ENCODE peak calls at places on chromosomes 12 and 14, in ten cellular contexts. Y is NCI-H446 treated with DMSO at 0.1 percent for 48 hours; X is HEK293T; U is astrocyte; Q is Right ventricle myocardium superior; L is M059J; O is fibroblast of mammary gland; T is A172; N is stimulated activated CD8-positive, alpha-beta memory T cell treated with anti-CD3 and anti-CD28 coated beads, Interleukin-4, amount 100 ng/mL, for 24 hours; I is ELR. K is an unnamed sample.

GRCh38 chr12:21416611-21417121 is 20.8 kb upstream of the PYROXD1 start:
- DNase-seq in Y (no peak), X (no peak), U (peak; percentile 49), Q (no peak), L (peak; percentile 57), O (no peak), T (peak; percentile 51), N (no peak), I (peak; percentile 64), K (no peak)

GRCh38 chr14:89252887-89253532 is 164.0 kb downstream of the FOXN3 start:
- DNase-seq in Y (peak; percentile 37), X (no peak), U (no peak), Q (no peak), L (peak; percentile 6), O (peak; percentile 24), T (no peak), N (no peak), I (no peak), K (peak; percentile 17)

GRCh38 chr12:132465269-132466190 is 24.4 kb upstream of the FBRSL1 start:
- DNase-seq in Y (no peak), X (no peak), U (no peak), Q (no peak), L (no peak), O (no peak), T (peak; percentile 86), N (no peak), I (no peak), K (no peak)

GRCh38 chr12:122174155-122174845 is at the start of gene IL31:
- DNase-seq in Y (no peak), X (no peak), U (no peak), Q (no peak), L (no peak), O (no peak), T (no peak), N (peak; percentile 7), I (no peak), K (no peak)

GRCh38 chr12:2160043-2160442 is 107.3 kb downstream of the CACNA1C start:
- DNase-seq in Y (no peak), X (no peak), U (no peak), Q (no peak), L (no peak), O (no peak), T (no peak), N (no peak), I (no peak), K (no peak)

GRCh38 chr12:69903548-69903947 is 78.5 kb downstream of the MYRFL start:
- DNase-seq in Y (no peak), X (no peak), U (no peak), Q (no peak), L (no peak), O (no peak), T (no peak), N (no peak), I (no peak), K (no peak)

GRCh38 chr12:88595697-88596096 is 15.4 kb upstream of the KITLG start:
- DNase-seq in Y (no peak), X (no peak), U (no peak), Q (no peak), L (no peak), O (no peak), T (no peak), N (no peak), I (no peak), K (no peak)

GRCh38 chr12:116614194-116614885 is 55.2 kb downstream of the MAP1LC3B2 start:
- DNase-seq in Y (no peak), X (no peak), U (no peak), Q (no peak), L (no peak), O (peak; percentile 32), T (no peak), N (no peak), I (peak; percentile 48), K (no peak)

GRCh38 chr12:124273630-124274029 is 21.3 kb upstream of the RFLNA start:
- DNase-seq in Y (no peak), X (peak; percentile 76), U (peak; percentile 25), Q (no peak), L (peak; percentile 58), O (peak; percentile 64), T (peak; percentile 52), N (no peak), I (peak; percentile 59), K (peak; percentile 56)

GRCh38 chr12:53279888-53280498 is 11.9 kb downstream of the ESPL1 start:
- DNase-seq in Y (no peak), X (no peak), U (no peak), Q (no peak), L (no peak), O (no peak), T (no peak), N (no peak), I (no peak), K (no peak)

GRCh38 chr12:110996415-110996814 is 76.0 kb upstream of the MYL2 start:
- DNase-seq in Y (no peak), X (no peak), U (no peak), Q (no peak), L (no peak), O (no peak), T (no peak), N (no peak), I (no peak), K (no peak)

GRCh38 chr12:4327293-4327692 is 6.3 kb downstream of the TIGAR start:
- DNase-seq in Y (no peak), X (no peak), U (no peak), Q (no peak), L (no peak), O (no peak), T (no peak), N (no peak), I (no peak), K (no peak)

GRCh38 chr14:54568821-54569591 is 2.1 kb downstream of the SAMD4A start:
- DNase-seq in Y (no peak), X (no peak), U (peak; percentile 33), Q (peak; percentile 46), L (no peak), O (peak; percentile 42), T (no peak), N (no peak), I (peak; percentile 74), K (peak; percentile 48)

GRCh38 chr14:99063620-99064225 is 208.3 kb downstream of the BCL11B start:
- DNase-seq in Y (no peak), X (no peak), U (no peak), Q (no peak), L (no peak), O (no peak), T (no peak), N (no peak), I (no peak), K (no peak)

K was measured in MCF 10A.